ENCODE peak calls at places on chromosomes 6 and 20, in four cellular contexts. One of them, this sample, is unnamed.

GRCh38 chr6:105810105-105810921 is 275.8 kb upstream of the PRDM1 start:
- DNase-seq in NCI-H1092 treated with DMSO at 0.1 percent for 48 hours: no peak
- DNase-seq in glutamatergic neuron: no peak
- DNase-seq in ELR: peak
- DNase-seq in this sample: peak

GRCh38 chr6:33609444-33610034 is 11.6 kb upstream of the ITPR3 start:
- DNase-seq in NCI-H1092 treated with DMSO at 0.1 percent for 48 hours: no peak
- DNase-seq in glutamatergic neuron: no peak
- DNase-seq in ELR: peak
- DNase-seq in this sample: peak

GRCh38 chr20:48710341-48711043 is 117.3 kb downstream of the PREX1 start:
- DNase-seq in NCI-H1092 treated with DMSO at 0.1 percent for 48 hours: no peak
- DNase-seq in glutamatergic neuron: no peak
- DNase-seq in ELR: no peak
- DNase-seq in this sample: no peak

GRCh38 chr6:139028658-139029469 is at the start of gene ABRACL:
- DNase-seq in NCI-H1092 treated with DMSO at 0.1 percent for 48 hours: peak
- DNase-seq in glutamatergic neuron: peak
- DNase-seq in ELR: peak
- DNase-seq in this sample: peak

GRCh38 chr6:11930240-11930639 is 81.9 kb upstream of the HIVEP1 start:
- DNase-seq in NCI-H1092 treated with DMSO at 0.1 percent for 48 hours: no peak
- DNase-seq in glutamatergic neuron: no peak
- DNase-seq in ELR: no peak
- DNase-seq in this sample: no peak

GRCh38 chr20:36591854-36592641 is 13.5 kb upstream of the RAB5IF start:
- DNase-seq in NCI-H1092 treated with DMSO at 0.1 percent for 48 hours: peak
- DNase-seq in glutamatergic neuron: no peak
- DNase-seq in ELR: peak
- DNase-seq in this sample: no peak

GRCh38 chr6:41650120-41650519 is 11.9 kb downstream of the MDFI start:
- DNase-seq in NCI-H1092 treated with DMSO at 0.1 percent for 48 hours: no peak
- DNase-seq in glutamatergic neuron: no peak
- DNase-seq in ELR: no peak
- DNase-seq in this sample: no peak

GRCh38 chr6:16594849-16595248 is 166.4 kb downstream of the ATXN1 start:
- DNase-seq in NCI-H1092 treated with DMSO at 0.1 percent for 48 hours: no peak
- DNase-seq in glutamatergic neuron: no peak
- DNase-seq in ELR: no peak
- DNase-seq in this sample: no peak

GRCh38 chr20:1920252-1920651 is 25.0 kb downstream of the SIRPA start:
- DNase-seq in NCI-H1092 treated with DMSO at 0.1 percent for 48 hours: no peak
- DNase-seq in glutamatergic neuron: no peak
- DNase-seq in ELR: no peak
- DNase-seq in this sample: peak

GRCh38 chr6:152188011-152188410 is 380.5 kb downstream of the ESR1 start:
- DNase-seq in NCI-H1092 treated with DMSO at 0.1 percent for 48 hours: no peak
- DNase-seq in glutamatergic neuron: no peak
- DNase-seq in ELR: no peak
- DNase-seq in this sample: no peak

GRCh38 chr20:1375515-1375914 is 17.3 kb downstream of the FKBP1A start:
- DNase-seq in NCI-H1092 treated with DMSO at 0.1 percent for 48 hours: no peak
- DNase-seq in glutamatergic neuron: no peak
- DNase-seq in ELR: peak
- DNase-seq in this sample: no peak

GRCh38 chr6:107290491-107290890 is 168.9 kb downstream of the PDSS2 start:
- DNase-seq in NCI-H1092 treated with DMSO at 0.1 percent for 48 hours: no peak
- DNase-seq in glutamatergic neuron: no peak
- DNase-seq in ELR: no peak
- DNase-seq in this sample: no peak

GRCh38 chr6:139925894-139926641 is 551.6 kb upstream of the CITED2 start:
- DNase-seq in NCI-H1092 treated with DMSO at 0.1 percent for 48 hours: peak
- DNase-seq in glutamatergic neuron: peak
- DNase-seq in ELR: peak
- DNase-seq in this sample: no peak

GRCh38 chr6:149246691-149247384 is 70.7 kb upstream of the TAB2 start:
- DNase-seq in NCI-H1092 treated with DMSO at 0.1 percent for 48 hours: no peak
- DNase-seq in glutamatergic neuron: no peak
- DNase-seq in ELR: no peak
- DNase-seq in this sample: no peak

GRCh38 chr6:116492331-116493067 is 18.9 kb upstream of the CALHM5 start:
- DNase-seq in NCI-H1092 treated with DMSO at 0.1 percent for 48 hours: no peak
- DNase-seq in glutamatergic neuron: no peak
- DNase-seq in ELR: no peak
- DNase-seq in this sample: no peak

GRCh38 chr20:40966516-40967185 is 62.0 kb upstream of the TOP1 start:
- DNase-seq in NCI-H1092 treated with DMSO at 0.1 percent for 48 hours: no peak
- DNase-seq in glutamatergic neuron: no peak
- DNase-seq in ELR: no peak
- DNase-seq in this sample: no peak

GRCh38 chr6:81838724-81839425 is 86.4 kb upstream of the TENT5A start:
- DNase-seq in NCI-H1092 treated with DMSO at 0.1 percent for 48 hours: no peak
- DNase-seq in glutamatergic neuron: no peak
- DNase-seq in ELR: peak
- DNase-seq in this sample: no peak

GRCh38 chr6:93040375-93040774 is 379.0 kb downstream of the EPHA7 start:
- DNase-seq in NCI-H1092 treated with DMSO at 0.1 percent for 48 hours: no peak
- DNase-seq in glutamatergic neuron: no peak
- DNase-seq in ELR: no peak
- DNase-seq in this sample: no peak

GRCh38 chr6:32402812-32403211 is 4.2 kb downstream of the BTNL2 start:
- DNase-seq in NCI-H1092 treated with DMSO at 0.1 percent for 48 hours: no peak
- DNase-seq in glutamatergic neuron: no peak
- DNase-seq in ELR: no peak
- DNase-seq in this sample: no peak

GRCh38 chr20:35883778-35884540 is 70.3 kb downstream of the SCAND1 start:
- DNase-seq in NCI-H1092 treated with DMSO at 0.1 percent for 48 hours: peak
- DNase-seq in glutamatergic neuron: peak
- DNase-seq in ELR: peak
- DNase-seq in this sample: peak

GRCh38 chr6:18101873-18102272 is 20.6 kb downstream of the NHLRC1 start:
- DNase-seq in NCI-H1092 treated with DMSO at 0.1 percent for 48 hours: no peak
- DNase-seq in glutamatergic neuron: no peak
- DNase-seq in ELR: no peak
- DNase-seq in this sample: no peak

GRCh38 chr6:104118274-104118673 is 741.4 kb downstream of the HACE1 start:
- DNase-seq in NCI-H1092 treated with DMSO at 0.1 percent for 48 hours: no peak
- DNase-seq in glutamatergic neuron: no peak
- DNase-seq in ELR: peak
- DNase-seq in this sample: peak

GRCh38 chr6:130968486-130968885 is 94.6 kb downstream of the EPB41L2 start:
- DNase-seq in NCI-H1092 treated with DMSO at 0.1 percent for 48 hours: no peak
- DNase-seq in glutamatergic neuron: no peak
- DNase-seq in ELR: no peak
- DNase-seq in this sample: no peak

GRCh38 chr6:25889877-25890853 is 16.1 kb upstream of the SLC17A3 start:
- DNase-seq in NCI-H1092 treated with DMSO at 0.1 percent for 48 hours: peak
- DNase-seq in glutamatergic neuron: peak
- DNase-seq in ELR: peak
- DNase-seq in this sample: peak

GRCh38 chr6:25689966-25690365 is 38.0 kb downstream of the SCGN start:
- DNase-seq in NCI-H1092 treated with DMSO at 0.1 percent for 48 hours: no peak
- DNase-seq in glutamatergic neuron: no peak
- DNase-seq in ELR: no peak
- DNase-seq in this sample: peak

GRCh38 chr6:53793318-53793975 is 1.4 kb upstream of the LRRC1 start:
- DNase-seq in NCI-H1092 treated with DMSO at 0.1 percent for 48 hours: peak
- DNase-seq in glutamatergic neuron: peak
- DNase-seq in ELR: peak
- DNase-seq in this sample: peak

GRCh38 chr6:16514249-16514648 is 247.0 kb downstream of the ATXN1 start:
- DNase-seq in NCI-H1092 treated with DMSO at 0.1 percent for 48 hours: no peak
- DNase-seq in glutamatergic neuron: no peak
- DNase-seq in ELR: peak
- DNase-seq in this sample: peak

GRCh38 chr6:96626749-96627353 is 63.9 kb downstream of the FHL5 start:
- DNase-seq in NCI-H1092 treated with DMSO at 0.1 percent for 48 hours: peak
- DNase-seq in glutamatergic neuron: no peak
- DNase-seq in ELR: peak
- DNase-seq in this sample: peak

GRCh38 chr6:41570270-41570615 is 24.1 kb downstream of the FOXP4 start:
- DNase-seq in NCI-H1092 treated with DMSO at 0.1 percent for 48 hours: no peak
- DNase-seq in glutamatergic neuron: no peak
- DNase-seq in ELR: no peak
- DNase-seq in this sample: no peak

GRCh38 chr6:170480045-170480714 is 72.9 kb downstream of the PSMB1 start:
- DNase-seq in NCI-H1092 treated with DMSO at 0.1 percent for 48 hours: peak
- DNase-seq in glutamatergic neuron: no peak
- DNase-seq in ELR: peak
- DNase-seq in this sample: peak

GRCh38 chr6:159973951-159974350 is 5.1 kb downstream of the IGF2R start:
- DNase-seq in NCI-H1092 treated with DMSO at 0.1 percent for 48 hours: peak
- DNase-seq in glutamatergic neuron: no peak
- DNase-seq in ELR: peak
- DNase-seq in this sample: peak

GRCh38 chr6:80742481-80742880 is 636.0 kb downstream of the BCKDHB start:
- DNase-seq in NCI-H1092 treated with DMSO at 0.1 percent for 48 hours: no peak
- DNase-seq in glutamatergic neuron: no peak
- DNase-seq in ELR: peak
- DNase-seq in this sample: peak

GRCh38 chr6:81735756-81736380 is 16.6 kb downstream of the TENT5A start:
- DNase-seq in NCI-H1092 treated with DMSO at 0.1 percent for 48 hours: no peak
- DNase-seq in glutamatergic neuron: no peak
- DNase-seq in ELR: peak
- DNase-seq in this sample: no peak

GRCh38 chr6:106446287-106446885 is 85.9 kb downstream of the CRYBG1 start:
- DNase-seq in NCI-H1092 treated with DMSO at 0.1 percent for 48 hours: no peak
- DNase-seq in glutamatergic neuron: no peak
- DNase-seq in ELR: peak
- DNase-seq in this sample: peak

GRCh38 chr6:1037430-1037829 is 274.5 kb upstream of the FOXQ1 start:
- DNase-seq in NCI-H1092 treated with DMSO at 0.1 percent for 48 hours: no peak
- DNase-seq in glutamatergic neuron: no peak
- DNase-seq in ELR: no peak
- DNase-seq in this sample: no peak

GRCh38 chr6:119575721-119576120 is 226.2 kb upstream of the MAN1A1 start:
- DNase-seq in NCI-H1092 treated with DMSO at 0.1 percent for 48 hours: no peak
- DNase-seq in glutamatergic neuron: no peak
- DNase-seq in ELR: peak
- DNase-seq in this sample: peak

GRCh38 chr6:9100869-9101575 is 665.7 kb upstream of the SLC35B3 start:
- DNase-seq in NCI-H1092 treated with DMSO at 0.1 percent for 48 hours: no peak
- DNase-seq in glutamatergic neuron: no peak
- DNase-seq in ELR: no peak
- DNase-seq in this sample: no peak

This sample was measured in kidney tubule cell.